ENCODE peak calls at places on chromosomes 13 and 19, in seven cellular contexts. Y is lung, R is AG10803, A is fibroblast of lung, W is heart right ventricle, F is cardiac fibroblast, N is D721Med. E is an unnamed sample.

GRCh38 chr13:78978381-78978998 is 319.5 kb upstream of the OBI1 start:
- DNase-seq in Y (peak; percentile 51), R (peak; percentile 63), A (peak; percentile 75), W (no peak), F (peak; percentile 77), N (no peak), E (no peak)

GRCh38 chr13:107222619-107223018 is 654.7 kb upstream of the ARGLU1 start:
- DNase-seq in Y (no peak), R (no peak), A (no peak), W (no peak), F (no peak), N (no peak), E (no peak)

GRCh38 chr13:23289917-23290357 is 109.2 kb downstream of the SGCG start:
- DNase-seq in Y (no peak), R (peak; percentile 45), A (peak; percentile 57), W (no peak), F (peak; percentile 70), N (no peak), E (no peak)

GRCh38 chr13:66563076-66563475 is 667.1 kb downstream of the PCDH9 start:
- DNase-seq in Y (no peak), R (no peak), A (no peak), W (no peak), F (no peak), N (no peak), E (no peak)

GRCh38 chr13:33891196-33891742 is 73.3 kb downstream of the RFC3 start:
- DNase-seq in Y (no peak), R (no peak), A (no peak), W (no peak), F (no peak), N (no peak), E (no peak)

GRCh38 chr19:49689133-49690072 is at the start of gene ADM5:
- DNase-seq in Y (no peak), R (no peak), A (no peak), W (peak; percentile 54), F (no peak), N (peak; percentile 83), E (peak; percentile 78)

GRCh38 chr19:29259153-29259552 is 46.2 kb upstream of the UQCRFS1 start:
- DNase-seq in Y (no peak), R (no peak), A (no peak), W (no peak), F (no peak), N (no peak), E (no peak)

GRCh38 chr13:61728468-61728867 is 312.8 kb upstream of the PCDH20 start:
- DNase-seq in Y (no peak), R (peak; percentile 42), A (peak; percentile 65), W (no peak), F (peak; percentile 78), N (no peak), E (no peak)

GRCh38 chr13:109156181-109156935 is 526.9 kb downstream of the MYO16 start:
- DNase-seq in Y (no peak), R (peak; percentile 91), A (peak; percentile 89), W (peak; percentile 54), F (peak; percentile 92), N (no peak), E (no peak)

GRCh38 chr13:20359335-20359734 is 127.2 kb upstream of the GJB6 start:
- DNase-seq in Y (no peak), R (peak; percentile 95), A (peak; percentile 98), W (no peak), F (peak; percentile 90), N (no peak), E (no peak)

GRCh38 chr19:53511933-53512374 is 26.0 kb upstream of the ZNF331 start:
- DNase-seq in Y (peak; percentile 54), R (peak; percentile 61), A (peak; percentile 49), W (peak; percentile 45), F (peak; percentile 60), N (no peak), E (peak; percentile 74)

GRCh38 chr13:112253631-112254030 is 122.5 kb upstream of the SPACA7 start:
- DNase-seq in Y (peak; percentile 21), R (no peak), A (no peak), W (no peak), F (no peak), N (no peak), E (no peak)

GRCh38 chr13:112146073-112146360 is 79.1 kb downstream of the SOX1 start:
- DNase-seq in Y (no peak), R (no peak), A (no peak), W (no peak), F (no peak), N (no peak), E (no peak)

GRCh38 chr19:7742575-7742974 is 4.8 kb downstream of the CD209 start:
- DNase-seq in Y (no peak), R (no peak), A (no peak), W (no peak), F (no peak), N (no peak), E (no peak)

GRCh38 chr13:37769078-37769477 is 100.5 kb downstream of the TRPC4 start:
- DNase-seq in Y (no peak), R (no peak), A (no peak), W (no peak), F (peak; percentile 8), N (no peak), E (no peak)

GRCh38 chr19:53600217-53600616 is 31.6 kb upstream of the DPRX start:
- DNase-seq in Y (no peak), R (no peak), A (no peak), W (no peak), F (no peak), N (no peak), E (no peak)

GRCh38 chr13:43792456-43792855 is 5.7 kb upstream of the ENOX1 start:
- DNase-seq in Y (no peak), R (peak; percentile 83), A (peak; percentile 14), W (no peak), F (peak; percentile 73), N (no peak), E (no peak)

GRCh38 chr13:36986462-36987240 is 12.5 kb downstream of the ALG5 start:
- DNase-seq in Y (no peak), R (peak; percentile 2), A (no peak), W (no peak), F (peak; percentile 8), N (no peak), E (no peak)

DNA sequence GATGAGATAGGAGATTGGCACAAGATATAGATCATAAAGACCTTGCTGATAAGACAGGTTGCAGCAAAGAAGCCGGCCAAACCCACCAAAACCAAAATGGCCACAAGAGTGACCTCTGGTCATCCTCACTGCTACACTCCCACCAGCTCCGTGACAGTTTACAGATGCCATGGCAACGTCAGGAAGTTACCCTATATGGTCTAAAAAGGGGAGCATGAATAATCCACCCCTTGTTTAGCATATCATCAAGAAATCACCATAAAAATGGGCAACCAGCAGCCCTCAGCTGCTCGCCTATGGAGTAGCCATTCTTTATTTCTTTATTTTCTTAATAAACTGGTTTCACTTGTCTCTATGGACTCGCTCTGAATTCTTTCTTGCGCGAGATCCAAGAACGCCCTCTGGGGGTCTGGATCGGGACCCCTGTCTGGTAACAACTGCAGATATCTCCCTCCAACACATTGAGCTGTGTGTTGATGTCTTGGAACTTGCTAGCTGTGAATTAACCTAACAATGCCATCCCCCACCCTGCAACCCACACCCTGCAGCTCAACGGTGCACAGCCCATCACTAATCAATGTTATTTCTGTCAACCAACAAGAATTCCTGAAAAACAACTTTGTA is 27.1 kb upstream of the GRTP1 start:
- DNase-seq in Y (no peak), R (no peak), A (no peak), W (no peak), F (no peak), N (no peak), E (no peak)
- TF ChIP-seq CTCF in Y (no peak), R (no peak), A (no peak), W (no peak), F (no peak), N (no peak), E (no peak)

DNA sequence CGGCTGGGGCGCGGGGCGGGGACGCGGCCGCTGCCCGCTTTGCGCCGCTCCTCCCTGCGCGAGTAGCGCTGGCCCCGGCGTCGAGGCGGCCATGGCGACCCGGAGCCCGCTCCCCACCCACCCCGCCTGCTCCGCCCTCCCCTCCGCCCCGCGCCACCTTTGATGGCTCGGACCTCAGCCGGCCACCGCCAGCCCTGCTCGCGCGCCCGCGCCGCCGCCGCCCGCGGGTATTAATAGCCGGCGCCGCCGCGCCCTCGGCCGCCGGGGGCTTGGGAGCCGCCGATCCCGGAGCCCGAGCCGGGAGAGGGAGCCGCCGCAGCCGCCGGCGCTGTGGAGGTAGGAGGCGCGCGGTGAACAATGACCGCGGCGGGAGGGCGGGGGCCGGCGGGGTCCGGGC is 261 bp downstream of the FARP1 start:
- DNase-seq in Y (no peak), R (no peak), A (no peak), W (peak; percentile 65), F (no peak), N (no peak), E (no peak)
- TF ChIP-seq CTCF in Y (no peak), R (no peak), A (no peak), W (no peak), F (no peak), N (no peak), E (no peak)

DNA sequence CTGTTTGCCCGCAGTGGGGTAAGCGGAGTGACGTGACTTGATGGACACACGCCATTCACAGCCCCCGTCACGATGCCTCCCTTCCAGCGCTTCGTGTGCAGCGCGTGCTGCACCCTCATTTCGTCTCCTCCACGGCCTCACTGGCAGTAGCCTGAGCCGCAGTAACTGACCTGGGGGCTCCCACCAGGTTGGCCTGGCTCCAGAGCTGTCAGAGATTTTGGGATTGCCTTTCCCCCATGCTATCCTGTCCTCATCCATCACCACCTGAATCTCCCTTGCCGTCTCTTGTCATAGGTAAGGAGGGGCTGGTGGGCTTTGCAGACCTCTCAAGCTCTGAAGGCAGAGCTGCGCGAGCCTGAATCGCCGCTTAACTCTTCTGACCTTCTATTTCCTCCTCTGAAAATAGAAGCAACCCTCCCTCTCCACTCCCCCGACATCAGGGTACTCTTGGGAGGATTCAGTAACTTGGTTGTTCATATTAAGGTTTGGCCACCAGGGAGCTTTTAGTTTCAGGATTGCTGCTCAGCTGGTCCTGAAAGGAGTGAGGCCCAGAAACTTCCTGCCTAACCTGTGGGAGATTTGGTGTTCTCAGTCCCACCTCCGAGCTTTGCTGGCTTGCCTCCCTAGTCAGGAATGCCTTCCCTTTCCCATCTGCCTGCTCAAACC is 27.9 kb downstream of the SIGLEC5 start:
- DNase-seq in Y (no peak), R (no peak), A (no peak), W (no peak), F (no peak), N (no peak), E (no peak)
- TF ChIP-seq CTCF in Y (no peak), R (no peak), A (no peak), W (no peak), F (no peak), N (no peak), E (no peak)

DNA sequence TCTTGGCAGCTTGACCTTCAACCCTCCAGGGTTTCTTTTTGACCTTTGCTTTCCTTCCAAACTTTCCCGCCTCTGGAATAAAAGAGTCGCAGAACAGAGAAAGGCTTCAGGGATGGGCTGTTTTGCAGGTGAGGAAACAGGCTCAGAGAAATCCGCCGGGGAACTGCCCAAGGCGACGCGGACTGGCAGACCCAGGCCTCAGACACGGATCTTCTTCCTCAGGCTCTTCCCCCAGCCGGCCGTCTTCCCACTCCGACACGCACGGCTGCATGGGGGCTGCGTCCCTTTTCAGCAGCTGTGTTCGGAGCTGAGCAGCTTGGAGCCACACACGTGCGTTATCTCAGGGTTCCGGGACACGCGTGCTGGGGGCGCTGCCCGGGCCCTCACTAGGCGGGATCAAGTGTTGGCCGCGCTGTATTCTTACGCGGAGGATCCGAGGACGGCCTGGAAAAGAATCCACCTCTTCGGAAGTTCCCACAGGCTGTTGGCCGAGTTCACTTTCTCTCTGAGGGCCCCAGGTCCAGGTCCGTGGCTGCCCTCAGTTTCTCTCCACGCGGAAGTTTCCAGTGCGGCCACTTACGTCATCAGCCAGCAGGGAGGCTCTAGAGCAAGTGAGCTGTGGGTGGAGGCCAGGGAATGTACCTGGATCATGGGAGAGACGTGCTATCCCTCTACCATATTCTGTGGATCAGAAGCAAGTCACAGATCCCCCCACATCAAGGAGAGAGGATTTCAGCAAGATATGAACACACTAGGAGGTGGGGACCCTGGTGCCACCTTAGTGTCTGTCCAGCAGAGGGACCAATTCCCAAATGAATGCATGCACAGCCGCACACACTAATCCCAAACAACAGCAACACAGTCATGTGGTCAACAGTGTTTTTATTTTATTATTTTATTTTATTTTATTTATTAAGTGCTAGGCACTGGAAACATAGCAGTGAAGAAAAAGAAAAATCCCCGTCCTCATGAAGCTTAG is 100.4 kb downstream of the ING1 start:
- DNase-seq in Y (no peak), R (no peak), A (no peak), W (no peak), F (no peak), N (no peak), E (no peak)
- TF ChIP-seq CTCF in Y (no peak), R (no peak), A (no peak), W (no peak), F (no peak), N (no peak), E (no peak)